ENCODE peak calls at places on chromosome 11, in eight cellular contexts. U, Q, D, N, A, O, G and J are unnamed samples.

GRCh38 chr11:43756575-43756974 is 76.0 kb downstream of the HSD17B12 start:
- DNase-seq in U (peak), Q (peak), D (no peak), N (no peak), A (no peak), O (no peak), G (no peak), J (no peak)

GRCh38 chr11:123760894-123761293 is 6.6 kb upstream of the OR6X1 start:
- DNase-seq in U (no peak), Q (no peak), D (no peak), N (no peak), A (no peak), O (no peak), G (no peak), J (no peak)

GRCh38 chr11:114796954-114797721 is 118.8 kb downstream of the NXPE2 start:
- DNase-seq in U (no peak), Q (no peak), D (no peak), N (no peak), A (no peak), O (no peak), G (no peak), J (no peak)

GRCh38 chr11:3738241-3738640 is 59.1 kb downstream of the NUP98 start:
- DNase-seq in U (no peak), Q (peak), D (no peak), N (no peak), A (no peak), O (no peak), G (no peak), J (no peak)

GRCh38 chr11:37502202-37502601 is 904.2 kb upstream of the RAG2 start:
- DNase-seq in U (peak), Q (peak), D (no peak), N (no peak), A (no peak), O (no peak), G (no peak), J (no peak)

GRCh38 chr11:77200351-77200750 is 72.3 kb downstream of the MYO7A start:
- DNase-seq in U (no peak), Q (no peak), D (no peak), N (no peak), A (no peak), O (no peak), G (no peak), J (no peak)

GRCh38 chr11:113163291-113164030 is 150.9 kb upstream of the TTC12 start:
- DNase-seq in U (peak), Q (peak), D (no peak), N (no peak), A (no peak), O (no peak), G (no peak), J (no peak)

GRCh38 chr11:28142724-28143123 is 34.5 kb downstream of the METTL15 start:
- DNase-seq in U (no peak), Q (no peak), D (no peak), N (no peak), A (no peak), O (no peak), G (no peak), J (no peak)

GRCh38 chr11:60281482-60281881 is 1.0 kb downstream of the MS4A4A start:
- DNase-seq in U (no peak), Q (no peak), D (no peak), N (no peak), A (no peak), O (no peak), G (no peak), J (no peak)

GRCh38 chr11:71917646-71918045 is 10.7 kb downstream of the XNDC1N start:
- DNase-seq in U (no peak), Q (peak), D (no peak), N (no peak), A (no peak), O (no peak), G (no peak), J (no peak)

GRCh38 chr11:58924230-58924629 is 15.1 kb upstream of the GLYATL1 start:
- DNase-seq in U (no peak), Q (no peak), D (no peak), N (no peak), A (no peak), O (no peak), G (no peak), J (no peak)

GRCh38 chr11:57458410-57459111 is 1.8 kb upstream of the RTN4RL2 start:
- DNase-seq in U (no peak), Q (no peak), D (peak), N (peak), A (peak), O (no peak), G (peak), J (no peak)

GRCh38 chr11:9151631-9152030 is 60.2 kb upstream of the SCUBE2 start:
- DNase-seq in U (no peak), Q (no peak), D (no peak), N (no peak), A (no peak), O (no peak), G (no peak), J (no peak)

GRCh38 chr11:123239371-123240150 is 44.5 kb upstream of the CLMP start:
- DNase-seq in U (peak), Q (no peak), D (no peak), N (no peak), A (no peak), O (no peak), G (no peak), J (peak)

GRCh38 chr11:44258839-44259420 is 51.0 kb downstream of the ALX4 start:
- DNase-seq in U (no peak), Q (no peak), D (no peak), N (no peak), A (no peak), O (no peak), G (no peak), J (no peak)

GRCh38 chr11:111541209-111542061 is 915 bp downstream of the LAYN start:
- DNase-seq in U (peak), Q (peak), D (peak), N (no peak), A (no peak), O (no peak), G (peak), J (no peak)

GRCh38 chr11:30143098-30143705 is 87.6 kb upstream of the FSHB start:
- DNase-seq in U (peak), Q (peak), D (peak), N (no peak), A (no peak), O (no peak), G (peak), J (no peak)

GRCh38 chr11:128908391-128909246 is 17.5 kb downstream of the KCNJ5 start:
- DNase-seq in U (peak), Q (peak), D (no peak), N (no peak), A (no peak), O (no peak), G (no peak), J (peak)

GRCh38 chr11:41316726-41317125 is 142.7 kb downstream of the LRRC4C start:
- DNase-seq in U (peak), Q (peak), D (no peak), N (no peak), A (no peak), O (no peak), G (no peak), J (no peak)

GRCh38 chr11:123559418-123559817 is 95.0 kb downstream of the SCN3B start:
- DNase-seq in U (peak), Q (peak), D (no peak), N (no peak), A (no peak), O (no peak), G (no peak), J (no peak)

GRCh38 chr11:77089004-77089545 is 13.6 kb upstream of the OMP start:
- DNase-seq in U (no peak), Q (no peak), D (no peak), N (no peak), A (no peak), O (peak), G (no peak), J (no peak)

GRCh38 chr11:2388431-2389024 is 11.4 kb downstream of the CD81 start:
- DNase-seq in U (no peak), Q (no peak), D (no peak), N (no peak), A (no peak), O (no peak), G (no peak), J (no peak)

GRCh38 chr11:107778839-107779517 is 67.1 kb upstream of the SLN start:
- DNase-seq in U (no peak), Q (no peak), D (no peak), N (no peak), A (no peak), O (no peak), G (no peak), J (no peak)

GRCh38 chr11:78110351-78110750 is 29.1 kb downstream of the ALG8 start:
- DNase-seq in U (no peak), Q (peak), D (no peak), N (no peak), A (no peak), O (no peak), G (no peak), J (no peak)

GRCh38 chr11:67629386-67630229 is at the start of gene NUDT8:
- DNase-seq in U (peak), Q (peak), D (peak), N (peak), A (peak), O (peak), G (peak), J (peak)

GRCh38 chr11:61754534-61755482 is 2.4 kb downstream of the MYRF start:
- DNase-seq in U (peak), Q (peak), D (no peak), N (no peak), A (no peak), O (no peak), G (no peak), J (no peak)

GRCh38 chr11:115629456-115630015 is 125.3 kb upstream of the CADM1 start:
- DNase-seq in U (no peak), Q (no peak), D (no peak), N (no peak), A (no peak), O (no peak), G (no peak), J (no peak)